ENCODE peak calls at places on chromosome 19, in ten cellular contexts. One of them, this sample, is unnamed.

GRCh38 chr19:47663911-47664771 is 49.1 kb upstream of the EHD2 start:
- DNase-seq in pancreas: peak
- DNase-seq in endothelial cell: no peak
- DNase-seq in ascending aorta: peak
- DNase-seq in upper lobe of right lung: peak
- DNase-seq in brain microvascular endothelial cell: peak
- DNase-seq in cardiac muscle cell: peak
- DNase-seq in left ventricle myocardium inferior: peak
- DNase-seq in uterus: peak
- DNase-seq in esophagus squamous epithelium: peak
- DNase-seq in this sample: no peak

GRCh38 chr19:38899447-38900219 is at the start of the genes NFKBIB and SIRT2:
- DNase-seq in pancreas: peak
- DNase-seq in endothelial cell: peak
- DNase-seq in ascending aorta: peak
- DNase-seq in upper lobe of right lung: peak
- DNase-seq in brain microvascular endothelial cell: peak
- DNase-seq in cardiac muscle cell: peak
- DNase-seq in left ventricle myocardium inferior: peak
- DNase-seq in uterus: peak
- DNase-seq in esophagus squamous epithelium: peak
- DNase-seq in this sample: peak

GRCh38 chr19:32630338-32630737 is 44.6 kb downstream of the ANKRD27 start:
- DNase-seq in pancreas: no peak
- DNase-seq in endothelial cell: no peak
- DNase-seq in ascending aorta: no peak
- DNase-seq in upper lobe of right lung: no peak
- DNase-seq in brain microvascular endothelial cell: no peak
- DNase-seq in cardiac muscle cell: no peak
- DNase-seq in left ventricle myocardium inferior: no peak
- DNase-seq in uterus: no peak
- DNase-seq in esophagus squamous epithelium: no peak
- DNase-seq in this sample: no peak

GRCh38 chr19:30207357-30207756 is 164.8 kb upstream of the ZNF536 start:
- DNase-seq in pancreas: no peak
- DNase-seq in endothelial cell: no peak
- DNase-seq in ascending aorta: no peak
- DNase-seq in upper lobe of right lung: no peak
- DNase-seq in brain microvascular endothelial cell: no peak
- DNase-seq in cardiac muscle cell: no peak
- DNase-seq in left ventricle myocardium inferior: no peak
- DNase-seq in uterus: no peak
- DNase-seq in esophagus squamous epithelium: no peak
- DNase-seq in this sample: peak

GRCh38 chr19:49492573-49493411 is 3.4 kb upstream of the RPS11 start:
- DNase-seq in pancreas: no peak
- DNase-seq in endothelial cell: no peak
- DNase-seq in ascending aorta: no peak
- DNase-seq in upper lobe of right lung: no peak
- DNase-seq in brain microvascular endothelial cell: no peak
- DNase-seq in cardiac muscle cell: no peak
- DNase-seq in left ventricle myocardium inferior: no peak
- DNase-seq in uterus: no peak
- DNase-seq in esophagus squamous epithelium: no peak
- DNase-seq in this sample: no peak

GRCh38 chr19:41031926-41032325 is 40.8 kb downstream of the CYP2B6 start:
- DNase-seq in pancreas: no peak
- DNase-seq in endothelial cell: no peak
- DNase-seq in ascending aorta: no peak
- DNase-seq in upper lobe of right lung: no peak
- DNase-seq in brain microvascular endothelial cell: no peak
- DNase-seq in cardiac muscle cell: peak
- DNase-seq in left ventricle myocardium inferior: no peak
- DNase-seq in uterus: no peak
- DNase-seq in esophagus squamous epithelium: no peak
- DNase-seq in this sample: no peak

GRCh38 chr19:14471436-14472187 is 3.5 kb downstream of the PTGER1 start:
- DNase-seq in pancreas: no peak
- DNase-seq in endothelial cell: no peak
- DNase-seq in ascending aorta: no peak
- DNase-seq in upper lobe of right lung: no peak
- DNase-seq in brain microvascular endothelial cell: no peak
- DNase-seq in cardiac muscle cell: no peak
- DNase-seq in left ventricle myocardium inferior: no peak
- DNase-seq in uterus: no peak
- DNase-seq in esophagus squamous epithelium: no peak
- DNase-seq in this sample: no peak

GRCh38 chr19:4405977-4406376 is 3.5 kb downstream of the CHAF1A start:
- DNase-seq in pancreas: no peak
- DNase-seq in endothelial cell: no peak
- DNase-seq in ascending aorta: no peak
- DNase-seq in upper lobe of right lung: no peak
- DNase-seq in brain microvascular endothelial cell: no peak
- DNase-seq in cardiac muscle cell: no peak
- DNase-seq in left ventricle myocardium inferior: no peak
- DNase-seq in uterus: no peak
- DNase-seq in esophagus squamous epithelium: no peak
- DNase-seq in this sample: no peak

GRCh38 chr19:37654525-37654832 is 786 bp downstream of the ZFP30 start:
- DNase-seq in pancreas: no peak
- DNase-seq in endothelial cell: no peak
- DNase-seq in ascending aorta: no peak
- DNase-seq in upper lobe of right lung: no peak
- DNase-seq in brain microvascular endothelial cell: peak
- DNase-seq in cardiac muscle cell: peak
- DNase-seq in left ventricle myocardium inferior: no peak
- DNase-seq in uterus: no peak
- DNase-seq in esophagus squamous epithelium: no peak
- DNase-seq in this sample: no peak

GRCh38 chr19:55539082-55539715 is 2.3 kb upstream of the SBK2 start:
- DNase-seq in pancreas: no peak
- DNase-seq in endothelial cell: no peak
- DNase-seq in ascending aorta: no peak
- DNase-seq in upper lobe of right lung: no peak
- DNase-seq in brain microvascular endothelial cell: no peak
- DNase-seq in cardiac muscle cell: no peak
- DNase-seq in left ventricle myocardium inferior: no peak
- DNase-seq in uterus: no peak
- DNase-seq in esophagus squamous epithelium: no peak
- DNase-seq in this sample: no peak

GRCh38 chr19:13860679-13861391 is 16.1 kb upstream of the NANOS3 start:
- DNase-seq in pancreas: no peak
- DNase-seq in endothelial cell: no peak
- DNase-seq in ascending aorta: no peak
- DNase-seq in upper lobe of right lung: no peak
- DNase-seq in brain microvascular endothelial cell: no peak
- DNase-seq in cardiac muscle cell: no peak
- DNase-seq in left ventricle myocardium inferior: no peak
- DNase-seq in uterus: no peak
- DNase-seq in esophagus squamous epithelium: no peak
- DNase-seq in this sample: no peak

GRCh38 chr19:48630289-48631036 is 6.7 kb downstream of the DBP start:
- DNase-seq in pancreas: no peak
- DNase-seq in endothelial cell: peak
- DNase-seq in ascending aorta: peak
- DNase-seq in upper lobe of right lung: peak
- DNase-seq in brain microvascular endothelial cell: peak
- DNase-seq in cardiac muscle cell: peak
- DNase-seq in left ventricle myocardium inferior: peak
- DNase-seq in uterus: peak
- DNase-seq in esophagus squamous epithelium: no peak
- DNase-seq in this sample: no peak

GRCh38 chr19:55460670-55461258 is 678 bp downstream of the ISOC2 start:
- DNase-seq in pancreas: peak
- DNase-seq in endothelial cell: peak
- DNase-seq in ascending aorta: peak
- DNase-seq in upper lobe of right lung: peak
- DNase-seq in brain microvascular endothelial cell: peak
- DNase-seq in cardiac muscle cell: peak
- DNase-seq in left ventricle myocardium inferior: peak
- DNase-seq in uterus: peak
- DNase-seq in esophagus squamous epithelium: no peak
- DNase-seq in this sample: no peak

GRCh38 chr19:45403781-45404556 is 900 bp downstream of the PPP1R13L start:
- DNase-seq in pancreas: peak
- DNase-seq in endothelial cell: peak
- DNase-seq in ascending aorta: peak
- DNase-seq in upper lobe of right lung: peak
- DNase-seq in brain microvascular endothelial cell: peak
- DNase-seq in cardiac muscle cell: peak
- DNase-seq in left ventricle myocardium inferior: peak
- DNase-seq in uterus: no peak
- DNase-seq in esophagus squamous epithelium: no peak
- DNase-seq in this sample: no peak
- TF ChIP-seq CTCF in pancreas: peak
- TF ChIP-seq CTCF in endothelial cell: peak
- TF ChIP-seq CTCF in ascending aorta: peak
- TF ChIP-seq CTCF in upper lobe of right lung: peak
- TF ChIP-seq CTCF in brain microvascular endothelial cell: peak
- TF ChIP-seq CTCF in cardiac muscle cell: peak
- TF ChIP-seq CTCF in left ventricle myocardium inferior: peak
- TF ChIP-seq CTCF in uterus: no peak
- TF ChIP-seq CTCF in esophagus squamous epithelium: peak
- TF ChIP-seq CTCF in this sample: peak

DNA sequence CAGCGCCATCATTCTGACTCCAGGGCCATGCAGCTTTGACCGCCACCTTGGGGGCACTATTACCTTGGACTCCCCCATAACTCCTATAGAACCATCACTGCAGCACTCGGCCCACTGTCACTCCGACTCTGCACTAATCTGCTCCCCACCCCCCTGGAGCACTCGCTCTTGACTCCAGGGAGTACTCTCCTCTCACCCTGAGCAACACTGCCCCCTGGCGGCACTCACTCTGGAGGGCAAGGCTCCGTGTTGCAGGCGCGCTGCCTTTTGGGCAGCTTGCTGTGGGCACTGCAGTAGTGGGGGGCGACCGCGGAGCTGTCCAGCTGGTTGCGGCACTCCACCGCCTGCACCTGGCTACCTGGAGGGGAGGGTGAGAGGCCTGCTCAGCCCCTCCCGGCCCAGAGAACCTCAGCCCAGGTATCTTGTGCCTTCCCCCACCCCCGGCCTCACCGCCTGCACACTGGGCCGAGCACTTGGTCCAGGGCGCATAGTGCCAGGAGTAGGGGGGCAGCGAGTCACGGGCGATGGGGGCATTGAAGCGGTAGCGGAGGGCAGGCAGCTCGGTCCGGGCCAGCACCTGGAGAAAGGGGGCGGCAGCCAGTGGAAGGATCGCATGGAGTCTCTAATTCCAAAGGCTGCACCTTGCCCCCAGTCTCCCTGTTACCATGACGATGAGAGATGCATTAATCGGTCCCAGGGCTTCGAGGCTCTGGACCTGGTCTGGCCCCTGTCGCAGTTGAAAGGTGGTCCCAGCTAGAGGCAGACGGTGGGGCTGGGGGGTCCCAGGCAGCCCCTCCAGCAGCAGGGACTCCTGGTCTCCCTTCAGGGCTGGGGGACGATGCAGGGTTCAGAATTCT is 8.9 kb upstream of the MYO1F start:
- DNase-seq in pancreas: no peak
- DNase-seq in endothelial cell: peak
- DNase-seq in ascending aorta: no peak
- DNase-seq in upper lobe of right lung: peak
- DNase-seq in brain microvascular endothelial cell: no peak
- DNase-seq in cardiac muscle cell: peak
- DNase-seq in left ventricle myocardium inferior: peak
- DNase-seq in uterus: no peak
- DNase-seq in esophagus squamous epithelium: no peak
- DNase-seq in this sample: peak
- TF ChIP-seq CTCF in pancreas: peak
- TF ChIP-seq CTCF in endothelial cell: peak
- TF ChIP-seq CTCF in ascending aorta: peak
- TF ChIP-seq CTCF in upper lobe of right lung: peak
- TF ChIP-seq CTCF in brain microvascular endothelial cell: peak
- TF ChIP-seq CTCF in cardiac muscle cell: peak
- TF ChIP-seq CTCF in left ventricle myocardium inferior: peak
- TF ChIP-seq CTCF in uterus: peak
- TF ChIP-seq CTCF in esophagus squamous epithelium: peak
- TF ChIP-seq CTCF in this sample: peak

GRCh38 chr19:18590273-18591272 is 2.0 kb downstream of the REX1BD start:
- DNase-seq in pancreas: no peak
- DNase-seq in endothelial cell: peak
- DNase-seq in ascending aorta: no peak
- DNase-seq in upper lobe of right lung: peak
- DNase-seq in brain microvascular endothelial cell: peak
- DNase-seq in cardiac muscle cell: peak
- DNase-seq in left ventricle myocardium inferior: no peak
- DNase-seq in uterus: no peak
- DNase-seq in esophagus squamous epithelium: no peak
- DNase-seq in this sample: peak
- TF ChIP-seq CTCF in pancreas: no peak
- TF ChIP-seq CTCF in endothelial cell: peak
- TF ChIP-seq CTCF in ascending aorta: no peak
- TF ChIP-seq CTCF in upper lobe of right lung: no peak
- TF ChIP-seq CTCF in brain microvascular endothelial cell: peak
- TF ChIP-seq CTCF in cardiac muscle cell: peak
- TF ChIP-seq CTCF in left ventricle myocardium inferior: no peak
- TF ChIP-seq CTCF in uterus: no peak
- TF ChIP-seq CTCF in esophagus squamous epithelium: no peak
- TF ChIP-seq CTCF in this sample: peak

GRCh38 chr19:2586196-2586595 is 110.3 kb downstream of the GADD45B start:
- DNase-seq in pancreas: no peak
- DNase-seq in endothelial cell: no peak
- DNase-seq in ascending aorta: peak
- DNase-seq in upper lobe of right lung: no peak
- DNase-seq in brain microvascular endothelial cell: no peak
- DNase-seq in cardiac muscle cell: no peak
- DNase-seq in left ventricle myocardium inferior: no peak
- DNase-seq in uterus: no peak
- DNase-seq in esophagus squamous epithelium: no peak
- DNase-seq in this sample: no peak

GRCh38 chr19:2587001-2587719 is 111.2 kb downstream of the GADD45B start:
- DNase-seq in pancreas: no peak
- DNase-seq in endothelial cell: no peak
- DNase-seq in ascending aorta: peak
- DNase-seq in upper lobe of right lung: no peak
- DNase-seq in brain microvascular endothelial cell: no peak
- DNase-seq in cardiac muscle cell: no peak
- DNase-seq in left ventricle myocardium inferior: no peak
- DNase-seq in uterus: no peak
- DNase-seq in esophagus squamous epithelium: no peak
- DNase-seq in this sample: no peak

GRCh38 chr19:2584002-2584401 is 108.1 kb downstream of the GADD45B start:
- DNase-seq in pancreas: no peak
- DNase-seq in endothelial cell: no peak
- DNase-seq in ascending aorta: peak
- DNase-seq in upper lobe of right lung: peak
- DNase-seq in brain microvascular endothelial cell: no peak
- DNase-seq in cardiac muscle cell: no peak
- DNase-seq in left ventricle myocardium inferior: no peak
- DNase-seq in uterus: no peak
- DNase-seq in esophagus squamous epithelium: no peak
- DNase-seq in this sample: no peak

GRCh38 chr19:2579678-2580280 is 103.9 kb downstream of the GADD45B start:
- DNase-seq in pancreas: no peak
- DNase-seq in endothelial cell: no peak
- DNase-seq in ascending aorta: peak
- DNase-seq in upper lobe of right lung: peak
- DNase-seq in brain microvascular endothelial cell: no peak
- DNase-seq in cardiac muscle cell: no peak
- DNase-seq in left ventricle myocardium inferior: no peak
- DNase-seq in uterus: no peak
- DNase-seq in esophagus squamous epithelium: no peak
- DNase-seq in this sample: no peak

GRCh38 chr19:2582984-2583956 is 107.3 kb downstream of the GADD45B start:
- DNase-seq in pancreas: no peak
- DNase-seq in endothelial cell: no peak
- DNase-seq in ascending aorta: peak
- DNase-seq in upper lobe of right lung: peak
- DNase-seq in brain microvascular endothelial cell: no peak
- DNase-seq in cardiac muscle cell: no peak
- DNase-seq in left ventricle myocardium inferior: no peak
- DNase-seq in uterus: no peak
- DNase-seq in esophagus squamous epithelium: no peak
- DNase-seq in this sample: no peak
- TF ChIP-seq CTCF in pancreas: no peak
- TF ChIP-seq CTCF in endothelial cell: no peak
- TF ChIP-seq CTCF in ascending aorta: no peak
- TF ChIP-seq CTCF in upper lobe of right lung: no peak
- TF ChIP-seq CTCF in brain microvascular endothelial cell: no peak
- TF ChIP-seq CTCF in cardiac muscle cell: no peak
- TF ChIP-seq CTCF in left ventricle myocardium inferior: no peak
- TF ChIP-seq CTCF in uterus: no peak
- TF ChIP-seq CTCF in esophagus squamous epithelium: no peak
- TF ChIP-seq CTCF in this sample: no peak

This sample was measured in osteocyte.